ENCODE peak calls at places on chromosomes 13 and 19, in six cellular contexts. One of them, this sample, is unnamed.

GRCh38 chr19:29318581-29318980 is 105.6 kb upstream of the UQCRFS1 start:
- DNase-seq in EL: no peak
- DNase-seq in progenitor cell of endocrine pancreas: no peak
- DNase-seq in fibroblast of mammary gland: no peak
- DNase-seq in activated naive CD4-positive, alpha-beta T cell treated with anti-CD3 and anti-CD28 coated beads, Interleukin-2, amount 50 U/mL, for 16 hours: no peak
- DNase-seq in posterior cingulate gyrus: no peak
- DNase-seq in this sample: peak

GRCh38 chr13:42041684-42042035 is 6.8 kb upstream of the DGKH start:
- DNase-seq in EL: peak
- DNase-seq in progenitor cell of endocrine pancreas: peak
- DNase-seq in fibroblast of mammary gland: peak
- DNase-seq in activated naive CD4-positive, alpha-beta T cell treated with anti-CD3 and anti-CD28 coated beads, Interleukin-2, amount 50 U/mL, for 16 hours: no peak
- DNase-seq in posterior cingulate gyrus: peak
- DNase-seq in this sample: peak

GRCh38 chr19:3776479-3777040 is 4.5 kb upstream of the RAX2 start:
- DNase-seq in EL: no peak
- DNase-seq in progenitor cell of endocrine pancreas: no peak
- DNase-seq in fibroblast of mammary gland: no peak
- DNase-seq in activated naive CD4-positive, alpha-beta T cell treated with anti-CD3 and anti-CD28 coated beads, Interleukin-2, amount 50 U/mL, for 16 hours: no peak
- DNase-seq in posterior cingulate gyrus: no peak
- DNase-seq in this sample: no peak

GRCh38 chr13:33111414-33112110 is 95.3 kb downstream of the KL start:
- DNase-seq in EL: peak
- DNase-seq in progenitor cell of endocrine pancreas: no peak
- DNase-seq in fibroblast of mammary gland: peak
- DNase-seq in activated naive CD4-positive, alpha-beta T cell treated with anti-CD3 and anti-CD28 coated beads, Interleukin-2, amount 50 U/mL, for 16 hours: no peak
- DNase-seq in posterior cingulate gyrus: no peak
- DNase-seq in this sample: no peak

GRCh38 chr13:32426981-32427851 is 714 bp downstream of the N4BP2L1 start:
- DNase-seq in EL: peak
- DNase-seq in progenitor cell of endocrine pancreas: peak
- DNase-seq in fibroblast of mammary gland: peak
- DNase-seq in activated naive CD4-positive, alpha-beta T cell treated with anti-CD3 and anti-CD28 coated beads, Interleukin-2, amount 50 U/mL, for 16 hours: peak
- DNase-seq in posterior cingulate gyrus: peak
- DNase-seq in this sample: peak

GRCh38 chr13:111184685-111185401 is 69.7 kb downstream of the ARHGEF7 start:
- DNase-seq in EL: no peak
- DNase-seq in progenitor cell of endocrine pancreas: no peak
- DNase-seq in fibroblast of mammary gland: peak
- DNase-seq in activated naive CD4-positive, alpha-beta T cell treated with anti-CD3 and anti-CD28 coated beads, Interleukin-2, amount 50 U/mL, for 16 hours: peak
- DNase-seq in posterior cingulate gyrus: no peak
- DNase-seq in this sample: no peak

GRCh38 chr13:31797154-31797775 is 57.9 kb downstream of the RXFP2 start:
- DNase-seq in EL: peak
- DNase-seq in progenitor cell of endocrine pancreas: no peak
- DNase-seq in fibroblast of mammary gland: peak
- DNase-seq in activated naive CD4-positive, alpha-beta T cell treated with anti-CD3 and anti-CD28 coated beads, Interleukin-2, amount 50 U/mL, for 16 hours: no peak
- DNase-seq in posterior cingulate gyrus: no peak
- DNase-seq in this sample: peak

GRCh38 chr19:15374105-15374651 is 5.4 kb downstream of the AKAP8 start:
- DNase-seq in EL: no peak
- DNase-seq in progenitor cell of endocrine pancreas: no peak
- DNase-seq in fibroblast of mammary gland: no peak
- DNase-seq in activated naive CD4-positive, alpha-beta T cell treated with anti-CD3 and anti-CD28 coated beads, Interleukin-2, amount 50 U/mL, for 16 hours: no peak
- DNase-seq in posterior cingulate gyrus: no peak
- DNase-seq in this sample: peak

GRCh38 chr13:36130542-36131214 is 504 bp downstream of the DCLK1 start:
- DNase-seq in EL: no peak
- DNase-seq in progenitor cell of endocrine pancreas: peak
- DNase-seq in fibroblast of mammary gland: peak
- DNase-seq in activated naive CD4-positive, alpha-beta T cell treated with anti-CD3 and anti-CD28 coated beads, Interleukin-2, amount 50 U/mL, for 16 hours: no peak
- DNase-seq in posterior cingulate gyrus: no peak
- DNase-seq in this sample: no peak

GRCh38 chr13:114043421-114044053 is 69.7 kb upstream of the C13orf46 start:
- DNase-seq in EL: peak
- DNase-seq in progenitor cell of endocrine pancreas: no peak
- DNase-seq in fibroblast of mammary gland: peak
- DNase-seq in activated naive CD4-positive, alpha-beta T cell treated with anti-CD3 and anti-CD28 coated beads, Interleukin-2, amount 50 U/mL, for 16 hours: no peak
- DNase-seq in posterior cingulate gyrus: no peak
- DNase-seq in this sample: peak

GRCh38 chr13:33057019-33057785 is 41.0 kb downstream of the KL start:
- DNase-seq in EL: peak
- DNase-seq in progenitor cell of endocrine pancreas: no peak
- DNase-seq in fibroblast of mammary gland: peak
- DNase-seq in activated naive CD4-positive, alpha-beta T cell treated with anti-CD3 and anti-CD28 coated beads, Interleukin-2, amount 50 U/mL, for 16 hours: no peak
- DNase-seq in posterior cingulate gyrus: no peak
- DNase-seq in this sample: no peak

GRCh38 chr19:47210689-47211316 is 20.2 kb downstream of the BBC3 start:
- DNase-seq in EL: peak
- DNase-seq in progenitor cell of endocrine pancreas: peak
- DNase-seq in fibroblast of mammary gland: peak
- DNase-seq in activated naive CD4-positive, alpha-beta T cell treated with anti-CD3 and anti-CD28 coated beads, Interleukin-2, amount 50 U/mL, for 16 hours: peak
- DNase-seq in posterior cingulate gyrus: peak
- DNase-seq in this sample: peak

GRCh38 chr13:45595968-45596367 is 19.6 kb downstream of the ERICH6B start:
- DNase-seq in EL: no peak
- DNase-seq in progenitor cell of endocrine pancreas: no peak
- DNase-seq in fibroblast of mammary gland: no peak
- DNase-seq in activated naive CD4-positive, alpha-beta T cell treated with anti-CD3 and anti-CD28 coated beads, Interleukin-2, amount 50 U/mL, for 16 hours: no peak
- DNase-seq in posterior cingulate gyrus: no peak
- DNase-seq in this sample: no peak

GRCh38 chr13:36086117-36086516 is 45.1 kb downstream of the DCLK1 start:
- DNase-seq in EL: no peak
- DNase-seq in progenitor cell of endocrine pancreas: peak
- DNase-seq in fibroblast of mammary gland: no peak
- DNase-seq in activated naive CD4-positive, alpha-beta T cell treated with anti-CD3 and anti-CD28 coated beads, Interleukin-2, amount 50 U/mL, for 16 hours: no peak
- DNase-seq in posterior cingulate gyrus: no peak
- DNase-seq in this sample: no peak

GRCh38 chr13:104571161-104571889 is 1505.1 kb upstream of the SLC10A2 start:
- DNase-seq in EL: peak
- DNase-seq in progenitor cell of endocrine pancreas: peak
- DNase-seq in fibroblast of mammary gland: peak
- DNase-seq in activated naive CD4-positive, alpha-beta T cell treated with anti-CD3 and anti-CD28 coated beads, Interleukin-2, amount 50 U/mL, for 16 hours: no peak
- DNase-seq in posterior cingulate gyrus: peak
- DNase-seq in this sample: peak

GRCh38 chr19:55605637-55606470 is at the start of gene ZNF865:
- DNase-seq in EL: peak
- DNase-seq in progenitor cell of endocrine pancreas: no peak
- DNase-seq in fibroblast of mammary gland: peak
- DNase-seq in activated naive CD4-positive, alpha-beta T cell treated with anti-CD3 and anti-CD28 coated beads, Interleukin-2, amount 50 U/mL, for 16 hours: peak
- DNase-seq in posterior cingulate gyrus: peak
- DNase-seq in this sample: peak

GRCh38 chr19:39031368-39032163 is 783 bp downstream of the FBXO27 start:
- DNase-seq in EL: peak
- DNase-seq in progenitor cell of endocrine pancreas: peak
- DNase-seq in fibroblast of mammary gland: no peak
- DNase-seq in activated naive CD4-positive, alpha-beta T cell treated with anti-CD3 and anti-CD28 coated beads, Interleukin-2, amount 50 U/mL, for 16 hours: peak
- DNase-seq in posterior cingulate gyrus: peak
- DNase-seq in this sample: peak

GRCh38 chr19:13408889-13409518 is 97.3 kb downstream of the CACNA1A start:
- DNase-seq in EL: no peak
- DNase-seq in progenitor cell of endocrine pancreas: no peak
- DNase-seq in fibroblast of mammary gland: no peak
- DNase-seq in activated naive CD4-positive, alpha-beta T cell treated with anti-CD3 and anti-CD28 coated beads, Interleukin-2, amount 50 U/mL, for 16 hours: no peak
- DNase-seq in posterior cingulate gyrus: no peak
- DNase-seq in this sample: no peak

GRCh38 chr13:106243011-106243410 is 292.5 kb downstream of the EFNB2 start:
- DNase-seq in EL: no peak
- DNase-seq in progenitor cell of endocrine pancreas: no peak
- DNase-seq in fibroblast of mammary gland: no peak
- DNase-seq in activated naive CD4-positive, alpha-beta T cell treated with anti-CD3 and anti-CD28 coated beads, Interleukin-2, amount 50 U/mL, for 16 hours: no peak
- DNase-seq in posterior cingulate gyrus: no peak
- DNase-seq in this sample: no peak

This sample was measured in cerebellum.